ENCODE peak calls at places on chromosomes 6 and 20, in four cellular contexts. B is K562, H is H1, Q is GM12878. X is an unnamed sample.

GRCh38 chr20:37907677-37908397 is 4.9 kb downstream of the VSTM2L start:
- DNase-seq in B (no peak), H (no peak), Q (no peak), X (no peak)

GRCh38 chr20:860891-861290 is 27.4 kb downstream of the FAM110A start:
- DNase-seq in B (no peak), H (no peak), Q (no peak), X (no peak)

GRCh38 chr20:2698912-2699311 is 6.3 kb downstream of the EBF4 start:
- DNase-seq in B (no peak), H (no peak), Q (no peak), X (no peak)

GRCh38 chr6:77038801-77039200 is 424.5 kb downstream of the HTR1B start:
- DNase-seq in B (no peak), H (no peak), Q (no peak), X (no peak)

GRCh38 chr20:1827974-1828785 is 67.0 kb upstream of the SIRPA start:
- DNase-seq in B (no peak), H (no peak), Q (no peak), X (peak)

GRCh38 chr20:48928832-48929725 is 7.6 kb downstream of the ARFGEF2 start:
- DNase-seq in B (no peak), H (no peak), Q (no peak), X (no peak)

GRCh38 chr6:34544776-34545471 is 11.2 kb downstream of the SPDEF start:
- DNase-seq in B (peak), H (no peak), Q (no peak), X (no peak)

GRCh38 chr20:39986231-39986904 is 702.7 kb downstream of the MAFB start:
- DNase-seq in B (no peak), H (peak), Q (no peak), X (no peak)

GRCh38 chr6:11113038-11113437 is 1.5 kb upstream of the ERVFRD-1 start:
- DNase-seq in B (no peak), H (no peak), Q (no peak), X (no peak)

GRCh38 chr6:11110921-11111768 is at the start of gene ERVFRD-1:
- DNase-seq in B (no peak), H (no peak), Q (no peak), X (no peak)

DNA sequence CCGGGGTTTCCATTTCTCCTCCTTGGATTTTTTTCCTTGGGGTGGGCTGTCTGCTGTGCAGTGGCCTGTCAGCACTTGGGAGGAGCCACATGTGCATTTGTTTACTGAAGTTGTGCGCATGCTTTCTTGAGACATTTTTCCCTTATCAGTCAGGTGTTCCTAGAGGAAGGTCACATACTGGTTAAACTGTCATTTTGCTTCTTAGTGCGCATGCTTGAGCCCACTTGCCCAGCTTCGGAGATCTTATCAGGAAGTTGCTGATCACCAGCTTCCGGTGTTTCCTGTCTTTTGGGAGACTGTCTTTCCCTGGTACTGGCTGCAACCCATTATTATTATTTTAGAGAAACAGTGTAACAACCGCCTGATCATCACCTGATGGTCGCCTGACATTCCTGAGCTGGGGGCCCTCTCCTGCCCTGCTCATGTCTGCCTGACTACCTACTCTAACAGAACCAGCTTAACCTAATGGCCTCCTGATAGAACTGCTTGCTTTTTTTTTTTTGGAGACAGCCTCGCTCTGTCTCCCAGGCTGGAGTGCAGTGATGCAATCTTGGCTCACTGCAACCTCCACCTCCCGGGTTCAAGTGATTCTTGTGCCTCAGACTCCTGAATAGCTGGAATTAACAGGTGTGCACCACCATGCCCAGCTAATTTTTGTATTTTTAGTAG is 378 bp upstream of the ERVFRD-1 start:
- DNase-seq in B (peak), H (no peak), Q (no peak), X (no peak)
- TF ChIP-seq HDAC2 in B (no peak), H (no peak), Q (no peak), X (no peak)

GRCh38 chr6:80338201-80338836 is 231.8 kb downstream of the BCKDHB start:
- DNase-seq in B (peak), H (peak), Q (no peak), X (peak)

GRCh38 chr6:80336906-80337305 is 230.4 kb downstream of the BCKDHB start:
- DNase-seq in B (no peak), H (no peak), Q (no peak), X (no peak)

GRCh38 chr6:80343511-80343910 is 237.0 kb downstream of the BCKDHB start:
- DNase-seq in B (no peak), H (no peak), Q (no peak), X (no peak)

DNA sequence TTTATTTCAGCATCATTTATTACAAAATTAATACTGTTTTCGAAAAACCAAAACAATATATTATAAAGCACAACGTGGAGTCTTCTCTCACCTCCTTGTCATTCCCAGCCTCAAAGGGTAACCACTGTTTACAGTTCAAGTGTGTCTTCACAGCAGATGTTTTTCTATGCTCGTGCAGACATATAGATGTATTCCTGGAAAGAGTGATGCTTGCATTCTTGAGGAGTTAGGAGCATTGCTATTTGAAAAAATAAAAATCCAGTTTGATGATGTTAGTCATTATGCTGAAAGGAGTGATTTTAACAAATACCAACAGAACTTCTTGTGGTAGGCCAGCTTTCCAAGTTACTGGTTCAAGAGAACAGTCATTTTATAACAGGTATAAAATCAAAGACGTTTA is 234.9 kb downstream of the BCKDHB start:
- DNase-seq in B (no peak), H (no peak), Q (no peak), X (no peak)
- TF ChIP-seq ZNF274 in B (no peak), H (no peak), Q (no peak), X (no peak)

GRCh38 chr20:19917110-19917509 is 100.1 kb upstream of the NAA20 start:
- DNase-seq in B (no peak), H (no peak), Q (no peak), X (no peak)

GRCh38 chr20:19909696-19910095 is 107.5 kb upstream of the NAA20 start:
- DNase-seq in B (no peak), H (no peak), Q (no peak), X (no peak)

GRCh38 chr20:19911810-19912382 is 105.3 kb upstream of the NAA20 start:
- DNase-seq in B (no peak), H (no peak), Q (no peak), X (no peak)

GRCh38 chr20:19915111-19915798 is 101.9 kb upstream of the NAA20 start:
- DNase-seq in B (no peak), H (no peak), Q (no peak), X (no peak)

GRCh38 chr20:19913927-19914614 is 103.1 kb upstream of the NAA20 start:
- DNase-seq in B (no peak), H (no peak), Q (peak), X (peak)
- TF ChIP-seq HDAC2 in B (no peak), H (no peak), Q (no peak), X (no peak)

GRCh38 chr6:135493218-135493961 is 4.2 kb downstream of the AHI1 start:
- DNase-seq in B (no peak), H (no peak), Q (no peak), X (no peak)

GRCh38 chr6:135497412-135498177 is at the start of gene AHI1:
- DNase-seq in B (peak), H (peak), Q (peak), X (peak)

GRCh38 chr6:135499441-135500340 is 2.2 kb upstream of the AHI1 start:
- DNase-seq in B (peak), H (no peak), Q (no peak), X (no peak)

GRCh38 chr6:135498178-135498841 is 770 bp upstream of the AHI1 start:
- DNase-seq in B (peak), H (no peak), Q (no peak), X (peak)

DNA sequence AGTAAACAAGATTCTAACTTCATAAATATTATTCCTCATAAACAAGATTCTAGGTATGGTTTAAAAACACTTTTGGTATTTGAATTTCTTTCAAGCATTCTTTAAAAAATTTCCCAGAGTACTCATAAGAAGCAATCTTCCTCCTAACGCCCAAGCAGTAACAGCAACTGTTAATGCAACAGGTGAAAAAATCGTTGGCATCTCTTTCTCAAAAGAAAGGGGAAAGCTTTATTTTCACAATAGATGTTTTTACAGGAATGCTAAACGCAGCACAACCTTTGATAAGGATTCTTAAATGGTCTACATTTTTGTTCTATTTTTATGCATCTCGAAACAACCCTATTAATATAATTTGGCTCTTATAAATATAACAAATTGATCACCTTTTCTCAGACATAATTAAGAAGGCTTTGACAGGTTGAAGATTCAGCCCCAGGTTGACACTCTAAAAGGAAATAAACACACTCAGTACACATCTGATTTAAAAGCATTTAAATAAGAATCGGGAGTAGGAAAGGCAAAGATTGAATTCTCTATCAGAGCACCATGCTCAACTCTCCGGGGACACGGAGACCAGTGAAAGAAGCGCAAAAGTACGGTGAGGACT is 632 bp downstream of the AHI1 start:
- DNase-seq in B (no peak), H (no peak), Q (no peak), X (no peak)
- TF ChIP-seq ZNF274 in B (no peak), H (no peak), Q (no peak), X (no peak)

GRCh38 chr6:87926072-87926471 is 121.6 kb upstream of the SPACA1 start:
- DNase-seq in B (no peak), H (no peak), Q (no peak), X (no peak)

GRCh38 chr6:87926687-87927086 is 121.0 kb upstream of the SPACA1 start:
- DNase-seq in B (no peak), H (no peak), Q (no peak), X (no peak)

GRCh38 chr6:87923389-87924050 is 124.1 kb upstream of the SPACA1 start:
- DNase-seq in B (no peak), H (no peak), Q (no peak), X (no peak)

GRCh38 chr6:87922947-87923330 is 124.7 kb upstream of the SPACA1 start:
- DNase-seq in B (no peak), H (no peak), Q (peak), X (no peak)

GRCh38 chr6:87925373-87926060 is 122.1 kb upstream of the SPACA1 start:
- DNase-seq in B (no peak), H (no peak), Q (peak), X (no peak)
- TF ChIP-seq HDAC2 in B (no peak), H (no peak), Q (no peak), X (no peak)

X was measured in HepG2.